ENCODE peak calls at places on chromosome 9, in six cellular contexts. One of them, this sample, is unnamed.

GRCh38 chr9:136623016-136623848 is 39.5 kb upstream of the EGFL7 start:
- DNase-seq in AG08395: no peak
- DNase-seq in effector CD8-positive, alpha-beta T cell: no peak
- DNase-seq in nephron progenitor cell: no peak
- DNase-seq in fibroblast of the aortic adventitia: no peak
- DNase-seq in SK-MEL-5: no peak
- DNase-seq in this sample: no peak

GRCh38 chr9:133089271-133089671 is 27.5 kb downstream of the CEL start:
- DNase-seq in AG08395: peak; percentile 14
- DNase-seq in effector CD8-positive, alpha-beta T cell: no peak
- DNase-seq in nephron progenitor cell: no peak
- DNase-seq in fibroblast of the aortic adventitia: no peak
- DNase-seq in SK-MEL-5: no peak
- DNase-seq in this sample: no peak

GRCh38 chr9:137705906-137706305 is 87.1 kb downstream of the EHMT1 start:
- DNase-seq in AG08395: no peak
- DNase-seq in effector CD8-positive, alpha-beta T cell: no peak
- DNase-seq in nephron progenitor cell: no peak
- DNase-seq in fibroblast of the aortic adventitia: no peak
- DNase-seq in SK-MEL-5: no peak
- DNase-seq in this sample: no peak

GRCh38 chr9:100601216-100601615 is 23.3 kb downstream of the CAVIN4 start:
- DNase-seq in AG08395: peak; percentile 76
- DNase-seq in effector CD8-positive, alpha-beta T cell: no peak
- DNase-seq in nephron progenitor cell: peak; percentile 54
- DNase-seq in fibroblast of the aortic adventitia: peak; percentile 63
- DNase-seq in SK-MEL-5: peak; percentile 84
- DNase-seq in this sample: peak; percentile 44

GRCh38 chr9:134571326-134571871 is 70.2 kb upstream of the COL5A1 start:
- DNase-seq in AG08395: no peak
- DNase-seq in effector CD8-positive, alpha-beta T cell: no peak
- DNase-seq in nephron progenitor cell: no peak
- DNase-seq in fibroblast of the aortic adventitia: no peak
- DNase-seq in SK-MEL-5: no peak
- DNase-seq in this sample: no peak

GRCh38 chr9:77023726-77024125 is 4.3 kb downstream of the FOXB2 start:
- DNase-seq in AG08395: no peak
- DNase-seq in effector CD8-positive, alpha-beta T cell: no peak
- DNase-seq in nephron progenitor cell: no peak
- DNase-seq in fibroblast of the aortic adventitia: no peak
- DNase-seq in SK-MEL-5: no peak
- DNase-seq in this sample: no peak

GRCh38 chr9:1495282-1495681 is 445.1 kb downstream of the DMRT2 start:
- DNase-seq in AG08395: no peak
- DNase-seq in effector CD8-positive, alpha-beta T cell: no peak
- DNase-seq in nephron progenitor cell: no peak
- DNase-seq in fibroblast of the aortic adventitia: no peak
- DNase-seq in SK-MEL-5: no peak
- DNase-seq in this sample: no peak

GRCh38 chr9:88529496-88529895 is 5.5 kb upstream of the NXNL2 start:
- DNase-seq in AG08395: no peak
- DNase-seq in effector CD8-positive, alpha-beta T cell: no peak
- DNase-seq in nephron progenitor cell: no peak
- DNase-seq in fibroblast of the aortic adventitia: no peak
- DNase-seq in SK-MEL-5: no peak
- DNase-seq in this sample: no peak

GRCh38 chr9:93156475-93157008 is 22.5 kb upstream of the NINJ1 start:
- DNase-seq in AG08395: no peak
- DNase-seq in effector CD8-positive, alpha-beta T cell: no peak
- DNase-seq in nephron progenitor cell: no peak
- DNase-seq in fibroblast of the aortic adventitia: no peak
- DNase-seq in SK-MEL-5: no peak
- DNase-seq in this sample: no peak

GRCh38 chr9:109109962-109110325 is 9.8 kb downstream of the TMEM245 start:
- DNase-seq in AG08395: no peak
- DNase-seq in effector CD8-positive, alpha-beta T cell: no peak
- DNase-seq in nephron progenitor cell: no peak
- DNase-seq in fibroblast of the aortic adventitia: peak; percentile 23
- DNase-seq in SK-MEL-5: no peak
- DNase-seq in this sample: no peak

GRCh38 chr9:90515550-90515949 is 127.1 kb downstream of the DIRAS2 start:
- DNase-seq in AG08395: no peak
- DNase-seq in effector CD8-positive, alpha-beta T cell: no peak
- DNase-seq in nephron progenitor cell: no peak
- DNase-seq in fibroblast of the aortic adventitia: no peak
- DNase-seq in SK-MEL-5: no peak
- DNase-seq in this sample: no peak

GRCh38 chr9:68690088-68690487 is 15.0 kb upstream of the PIP5K1B start:
- DNase-seq in AG08395: no peak
- DNase-seq in effector CD8-positive, alpha-beta T cell: no peak
- DNase-seq in nephron progenitor cell: no peak
- DNase-seq in fibroblast of the aortic adventitia: peak; percentile 52
- DNase-seq in SK-MEL-5: peak; percentile 94
- DNase-seq in this sample: no peak

GRCh38 chr9:91451431-91452270 is 28.0 kb upstream of the NFIL3 start:
- DNase-seq in AG08395: no peak
- DNase-seq in effector CD8-positive, alpha-beta T cell: no peak
- DNase-seq in nephron progenitor cell: no peak
- DNase-seq in fibroblast of the aortic adventitia: peak; percentile 8
- DNase-seq in SK-MEL-5: peak; percentile 27
- DNase-seq in this sample: no peak

GRCh38 chr9:91536211-91536691 is 112.6 kb upstream of the NFIL3 start:
- DNase-seq in AG08395: peak; percentile 68
- DNase-seq in effector CD8-positive, alpha-beta T cell: no peak
- DNase-seq in nephron progenitor cell: peak; percentile 44
- DNase-seq in fibroblast of the aortic adventitia: peak; percentile 49
- DNase-seq in SK-MEL-5: no peak
- DNase-seq in this sample: peak; percentile 14

GRCh38 chr9:19229725-19230355 is 653 bp upstream of the DENND4C start:
- DNase-seq in AG08395: no peak
- DNase-seq in effector CD8-positive, alpha-beta T cell: no peak
- DNase-seq in nephron progenitor cell: peak; percentile 87
- DNase-seq in fibroblast of the aortic adventitia: peak; percentile 37
- DNase-seq in SK-MEL-5: peak; percentile 68
- DNase-seq in this sample: no peak

GRCh38 chr9:22079873-22080341 is 70.8 kb upstream of the CDKN2B start:
- DNase-seq in AG08395: peak; percentile 68
- DNase-seq in effector CD8-positive, alpha-beta T cell: no peak
- DNase-seq in nephron progenitor cell: no peak
- DNase-seq in fibroblast of the aortic adventitia: peak; percentile 97
- DNase-seq in SK-MEL-5: no peak
- DNase-seq in this sample: peak; percentile 84

GRCh38 chr9:5608298-5609254 is 20.3 kb upstream of the RIC1 start:
- DNase-seq in AG08395: no peak
- DNase-seq in effector CD8-positive, alpha-beta T cell: no peak
- DNase-seq in nephron progenitor cell: no peak
- DNase-seq in fibroblast of the aortic adventitia: peak; percentile 45
- DNase-seq in SK-MEL-5: peak; percentile 73
- DNase-seq in this sample: no peak

GRCh38 chr9:89468271-89468960 is 29.5 kb downstream of the SEMA4D start:
- DNase-seq in AG08395: no peak
- DNase-seq in effector CD8-positive, alpha-beta T cell: no peak
- DNase-seq in nephron progenitor cell: no peak
- DNase-seq in fibroblast of the aortic adventitia: no peak
- DNase-seq in SK-MEL-5: no peak
- DNase-seq in this sample: no peak

GRCh38 chr9:125272697-125273096 is 11.1 kb downstream of the GAPVD1 start:
- DNase-seq in AG08395: no peak
- DNase-seq in effector CD8-positive, alpha-beta T cell: no peak
- DNase-seq in nephron progenitor cell: no peak
- DNase-seq in fibroblast of the aortic adventitia: no peak
- DNase-seq in SK-MEL-5: no peak
- DNase-seq in this sample: peak; percentile 59

GRCh38 chr9:2271426-2271825 is 256.3 kb downstream of the SMARCA2 start:
- DNase-seq in AG08395: no peak
- DNase-seq in effector CD8-positive, alpha-beta T cell: no peak
- DNase-seq in nephron progenitor cell: no peak
- DNase-seq in fibroblast of the aortic adventitia: no peak
- DNase-seq in SK-MEL-5: peak; percentile 16
- DNase-seq in this sample: no peak

GRCh38 chr9:16869140-16869903 is 1.1 kb downstream of the BNC2 start:
- DNase-seq in AG08395: no peak
- DNase-seq in effector CD8-positive, alpha-beta T cell: no peak
- DNase-seq in nephron progenitor cell: peak; percentile 26
- DNase-seq in fibroblast of the aortic adventitia: peak; percentile 65
- DNase-seq in SK-MEL-5: peak; percentile 49
- DNase-seq in this sample: peak; percentile 38

GRCh38 chr9:23747088-23747748 is 78.8 kb downstream of the ELAVL2 start:
- DNase-seq in AG08395: no peak
- DNase-seq in effector CD8-positive, alpha-beta T cell: no peak
- DNase-seq in nephron progenitor cell: no peak
- DNase-seq in fibroblast of the aortic adventitia: no peak
- DNase-seq in SK-MEL-5: no peak
- DNase-seq in this sample: no peak

GRCh38 chr9:18601026-18601425 is 127.1 kb downstream of the ADAMTSL1 start:
- DNase-seq in AG08395: no peak
- DNase-seq in effector CD8-positive, alpha-beta T cell: no peak
- DNase-seq in nephron progenitor cell: no peak
- DNase-seq in fibroblast of the aortic adventitia: peak; percentile 41
- DNase-seq in SK-MEL-5: no peak
- DNase-seq in this sample: no peak

GRCh38 chr9:37905776-37906175 is 1.8 kb upstream of the SLC25A51 start:
- DNase-seq in AG08395: no peak
- DNase-seq in effector CD8-positive, alpha-beta T cell: no peak
- DNase-seq in nephron progenitor cell: no peak
- DNase-seq in fibroblast of the aortic adventitia: no peak
- DNase-seq in SK-MEL-5: no peak
- DNase-seq in this sample: no peak

GRCh38 chr9:108963459-108964143 is 29.4 kb downstream of the ABITRAM start:
- DNase-seq in AG08395: peak; percentile 9
- DNase-seq in effector CD8-positive, alpha-beta T cell: no peak
- DNase-seq in nephron progenitor cell: no peak
- DNase-seq in fibroblast of the aortic adventitia: no peak
- DNase-seq in SK-MEL-5: peak; percentile 10
- DNase-seq in this sample: no peak

GRCh38 chr9:7094052-7094451 is 336.3 kb downstream of the KDM4C start:
- DNase-seq in AG08395: peak; percentile 20
- DNase-seq in effector CD8-positive, alpha-beta T cell: no peak
- DNase-seq in nephron progenitor cell: no peak
- DNase-seq in fibroblast of the aortic adventitia: peak; percentile 9
- DNase-seq in SK-MEL-5: peak; percentile 32
- DNase-seq in this sample: no peak

GRCh38 chr9:17528859-17529258 is 50.0 kb upstream of the SH3GL2 start:
- DNase-seq in AG08395: peak; percentile 12
- DNase-seq in effector CD8-positive, alpha-beta T cell: no peak
- DNase-seq in nephron progenitor cell: no peak
- DNase-seq in fibroblast of the aortic adventitia: peak; percentile 44
- DNase-seq in SK-MEL-5: peak; percentile 33
- DNase-seq in this sample: no peak

GRCh38 chr9:90919883-90920282 is 118.3 kb downstream of the SYK start:
- DNase-seq in AG08395: no peak
- DNase-seq in effector CD8-positive, alpha-beta T cell: no peak
- DNase-seq in nephron progenitor cell: no peak
- DNase-seq in fibroblast of the aortic adventitia: no peak
- DNase-seq in SK-MEL-5: no peak
- DNase-seq in this sample: peak; percentile 7

GRCh38 chr9:23644326-23644725 is 181.7 kb downstream of the ELAVL2 start:
- DNase-seq in AG08395: no peak
- DNase-seq in effector CD8-positive, alpha-beta T cell: no peak
- DNase-seq in nephron progenitor cell: no peak
- DNase-seq in fibroblast of the aortic adventitia: no peak
- DNase-seq in SK-MEL-5: no peak
- DNase-seq in this sample: no peak

GRCh38 chr9:137972988-137973470 is 95.4 kb downstream of the CACNA1B start:
- DNase-seq in AG08395: no peak
- DNase-seq in effector CD8-positive, alpha-beta T cell: no peak
- DNase-seq in nephron progenitor cell: no peak
- DNase-seq in fibroblast of the aortic adventitia: no peak
- DNase-seq in SK-MEL-5: no peak
- DNase-seq in this sample: no peak

GRCh38 chr9:4741365-4742031 is 496 bp upstream of the AK3 start:
- DNase-seq in AG08395: peak; percentile 21
- DNase-seq in effector CD8-positive, alpha-beta T cell: no peak
- DNase-seq in nephron progenitor cell: no peak
- DNase-seq in fibroblast of the aortic adventitia: peak; percentile 21
- DNase-seq in SK-MEL-5: peak; percentile 3
- DNase-seq in this sample: peak; percentile 9

GRCh38 chr9:14438232-14438966 is 124.5 kb upstream of the NFIB start:
- DNase-seq in AG08395: no peak
- DNase-seq in effector CD8-positive, alpha-beta T cell: no peak
- DNase-seq in nephron progenitor cell: no peak
- DNase-seq in fibroblast of the aortic adventitia: no peak
- DNase-seq in SK-MEL-5: no peak
- DNase-seq in this sample: no peak